ENCODE peak calls at places on chromosome 6, in four cellular contexts. One of them, this sample, is unnamed.

GRCh38 chr6:17871836-17872235 is 115.6 kb downstream of the KIF13A start:
- DNase-seq in HCT116: no peak
- DNase-seq in H1: no peak
- DNase-seq in GM12878: no peak
- DNase-seq in this sample: no peak

GRCh38 chr6:136244061-136244616 is 6.0 kb downstream of the MTFR2 start:
- DNase-seq in HCT116: no peak
- DNase-seq in H1: no peak
- DNase-seq in GM12878: no peak
- DNase-seq in this sample: no peak

GRCh38 chr6:12555781-12556180 is 160.8 kb upstream of the PHACTR1 start:
- DNase-seq in GM12878: no peak
- DNase-seq in H1: no peak
- DNase-seq in HCT116: no peak
- DNase-seq in this sample: no peak

GRCh38 chr6:156029296-156029985 is 573.8 kb upstream of the NOX3 start:
- DNase-seq in GM12878: no peak
- DNase-seq in H1: no peak
- DNase-seq in HCT116: no peak
- DNase-seq in this sample: no peak

GRCh38 chr6:113318553-113318952 is 538.6 kb upstream of the MARCKS start:
- DNase-seq in GM12878: no peak
- DNase-seq in H1: no peak
- DNase-seq in HCT116: no peak
- DNase-seq in this sample: no peak

GRCh38 chr6:71181565-71181964 is 107.0 kb upstream of the OGFRL1 start:
- DNase-seq in HCT116: peak
- DNase-seq in GM12878: no peak
- DNase-seq in H1: peak
- DNase-seq in this sample: peak

GRCh38 chr6:3372912-3373554 is 83.8 kb downstream of the SLC22A23 start:
- DNase-seq in HCT116: no peak
- DNase-seq in H1: no peak
- DNase-seq in GM12878: no peak
- DNase-seq in this sample: peak

GRCh38 chr6:11802886-11803595 is 24.4 kb upstream of the ADTRP start:
- DNase-seq in H1: no peak
- DNase-seq in GM12878: no peak
- DNase-seq in HCT116: no peak
- DNase-seq in this sample: no peak

GRCh38 chr6:36577298-36577697 is 16.9 kb upstream of the SRSF3 start:
- DNase-seq in HCT116: peak
- DNase-seq in GM12878: no peak
- DNase-seq in H1: no peak
- DNase-seq in this sample: peak

GRCh38 chr6:148835920-148836441 is 89.2 kb downstream of the UST start:
- DNase-seq in HCT116: no peak
- DNase-seq in H1: no peak
- DNase-seq in GM12878: no peak
- DNase-seq in this sample: no peak

GRCh38 chr6:44177691-44178423 is 19.2 kb downstream of the CAPN11 start:
- DNase-seq in H1: no peak
- DNase-seq in HCT116: no peak
- DNase-seq in GM12878: no peak
- DNase-seq in this sample: no peak

GRCh38 chr6:79188101-79188500 is 46.4 kb downstream of the HMGN3 start:
- DNase-seq in HCT116: no peak
- DNase-seq in GM12878: no peak
- DNase-seq in H1: no peak
- DNase-seq in this sample: no peak

GRCh38 chr6:79189760-79190159 is 44.7 kb downstream of the HMGN3 start:
- DNase-seq in GM12878: no peak
- DNase-seq in H1: no peak
- DNase-seq in HCT116: no peak
- DNase-seq in this sample: no peak

GRCh38 chr6:79196908-79197307 is 37.6 kb downstream of the HMGN3 start:
- DNase-seq in HCT116: no peak
- DNase-seq in GM12878: no peak
- DNase-seq in H1: no peak
- DNase-seq in this sample: no peak

GRCh38 chr6:79188885-79189505 is 45.5 kb downstream of the HMGN3 start:
- DNase-seq in GM12878: no peak
- DNase-seq in H1: no peak
- DNase-seq in HCT116: no peak
- DNase-seq in this sample: no peak

GRCh38 chr6:79193971-79194370 is 40.5 kb downstream of the HMGN3 start:
- DNase-seq in H1: no peak
- DNase-seq in HCT116: no peak
- DNase-seq in GM12878: no peak
- DNase-seq in this sample: no peak
- TF ChIP-seq SRF in H1: no peak
- TF ChIP-seq SRF in HCT116: no peak
- TF ChIP-seq SRF in GM12878: no peak
- TF ChIP-seq SRF in this sample: no peak

GRCh38 chr6:159691133-159691962 is 1.7 kb downstream of the SOD2 start:
- DNase-seq in H1: no peak
- DNase-seq in HCT116: peak
- DNase-seq in GM12878: peak
- DNase-seq in this sample: peak
- TF ChIP-seq SRF in H1: no peak
- TF ChIP-seq SRF in HCT116: no peak
- TF ChIP-seq SRF in GM12878: no peak
- TF ChIP-seq SRF in this sample: no peak

GRCh38 chr6:62150048-62150663 is 135.9 kb downstream of the KHDRBS2 start:
- DNase-seq in HCT116: peak
- DNase-seq in GM12878: no peak
- DNase-seq in H1: no peak
- DNase-seq in this sample: peak
- TF ChIP-seq SRF in HCT116: no peak
- TF ChIP-seq SRF in GM12878: no peak
- TF ChIP-seq SRF in H1: no peak
- TF ChIP-seq SRF in this sample: no peak

GRCh38 chr6:68197356-68197755 is 437.7 kb upstream of the ADGRB3 start:
- DNase-seq in GM12878: no peak
- DNase-seq in H1: no peak
- DNase-seq in HCT116: no peak
- DNase-seq in this sample: no peak
- TF ChIP-seq SRF in GM12878: no peak
- TF ChIP-seq SRF in H1: no peak
- TF ChIP-seq SRF in HCT116: no peak
- TF ChIP-seq SRF in this sample: no peak

GRCh38 chr6:85920782-85921181 is 278.1 kb upstream of the SYNCRIP start:
- DNase-seq in H1: no peak
- DNase-seq in GM12878: no peak
- DNase-seq in HCT116: no peak
- DNase-seq in this sample: no peak
- TF ChIP-seq SRF in H1: no peak
- TF ChIP-seq SRF in GM12878: no peak
- TF ChIP-seq SRF in HCT116: no peak
- TF ChIP-seq SRF in this sample: no peak

DNA sequence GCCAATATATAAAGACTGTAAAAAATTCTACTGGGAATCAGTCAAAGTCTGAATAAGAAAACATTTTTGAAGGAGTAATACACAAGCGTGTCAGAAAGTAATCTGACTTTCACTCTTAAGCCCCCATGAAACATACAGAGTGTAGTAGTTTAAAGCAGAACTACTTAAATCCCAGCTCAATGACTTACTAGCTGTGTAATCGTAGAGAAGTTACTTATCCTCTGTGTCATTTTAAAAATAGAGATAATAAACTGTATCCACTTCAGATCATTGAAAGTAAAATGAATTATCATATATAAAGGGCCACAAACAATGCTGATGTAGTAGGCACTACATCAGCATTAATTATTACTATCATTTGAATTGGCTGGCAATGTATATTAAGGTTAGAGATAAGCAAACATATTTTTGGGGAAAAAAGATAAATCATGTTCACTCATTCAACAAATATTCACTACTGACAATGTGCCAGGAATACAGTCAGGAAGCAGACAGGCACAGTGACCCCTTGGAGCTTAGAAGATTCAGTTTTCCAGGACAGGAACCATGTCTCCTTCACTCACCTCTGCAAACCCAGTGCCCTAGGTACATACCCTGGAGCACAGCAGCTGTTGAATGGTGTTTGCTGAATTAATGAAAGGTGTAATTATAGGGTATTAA is 14.4 kb downstream of the REPS1 start:
- DNase-seq in HCT116: no peak
- DNase-seq in GM12878: no peak
- DNase-seq in H1: no peak
- DNase-seq in this sample: no peak
- TF ChIP-seq SRF in HCT116: no peak
- TF ChIP-seq SRF in GM12878: no peak
- TF ChIP-seq SRF in H1: no peak
- TF ChIP-seq SRF in this sample: no peak

GRCh38 chr6:106490974-106491373 is 130.5 kb downstream of the CRYBG1 start:
- DNase-seq in GM12878: no peak
- DNase-seq in H1: no peak
- DNase-seq in HCT116: no peak
- DNase-seq in this sample: no peak

GRCh38 chr6:106490030-106490429 is 129.5 kb downstream of the CRYBG1 start:
- DNase-seq in GM12878: no peak
- DNase-seq in HCT116: no peak
- DNase-seq in H1: no peak
- DNase-seq in this sample: no peak

GRCh38 chr6:106490453-106490852 is 129.9 kb downstream of the CRYBG1 start:
- DNase-seq in HCT116: no peak
- DNase-seq in H1: no peak
- DNase-seq in GM12878: no peak
- DNase-seq in this sample: no peak

GRCh38 chr6:106488494-106489369 is 128.2 kb downstream of the CRYBG1 start:
- DNase-seq in HCT116: no peak
- DNase-seq in H1: no peak
- DNase-seq in GM12878: no peak
- DNase-seq in this sample: no peak

GRCh38 chr6:106486236-106486635 is 125.7 kb downstream of the CRYBG1 start:
- DNase-seq in HCT116: no peak
- DNase-seq in GM12878: no peak
- DNase-seq in H1: no peak
- DNase-seq in this sample: no peak
- TF ChIP-seq SRF in HCT116: no peak
- TF ChIP-seq SRF in GM12878: no peak
- TF ChIP-seq SRF in H1: no peak
- TF ChIP-seq SRF in this sample: no peak

DNA sequence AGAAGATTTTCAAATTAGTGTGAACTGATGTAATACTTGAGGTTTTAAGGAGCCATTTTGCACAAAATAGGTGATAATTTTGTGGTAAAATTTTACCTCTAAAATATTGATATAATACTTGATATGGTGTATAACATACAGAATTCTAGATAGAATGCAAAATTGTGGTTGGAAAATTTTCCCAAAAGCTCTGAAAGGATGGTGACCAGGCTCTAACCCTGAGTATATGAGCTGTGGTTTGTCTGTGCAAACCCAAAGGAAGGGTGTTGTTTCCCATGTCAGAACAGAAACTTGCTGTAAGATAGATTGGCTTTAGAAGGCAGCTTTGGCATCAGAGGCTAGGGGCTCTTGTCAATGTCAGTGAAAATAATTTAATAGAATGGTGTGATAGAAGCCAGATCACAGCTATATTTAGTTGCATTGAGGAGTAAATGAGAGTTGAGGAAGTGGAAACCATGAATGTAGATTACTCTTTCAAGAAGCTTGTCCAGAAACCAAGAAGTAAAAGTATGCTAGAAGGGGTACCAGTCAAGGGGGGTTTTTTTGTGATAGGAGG is 257.7 kb downstream of the FARS2 start:
- DNase-seq in HCT116: no peak
- DNase-seq in H1: no peak
- DNase-seq in GM12878: no peak
- DNase-seq in this sample: no peak
- TF ChIP-seq SRF in HCT116: no peak
- TF ChIP-seq SRF in H1: no peak
- TF ChIP-seq SRF in GM12878: no peak
- TF ChIP-seq SRF in this sample: no peak

DNA sequence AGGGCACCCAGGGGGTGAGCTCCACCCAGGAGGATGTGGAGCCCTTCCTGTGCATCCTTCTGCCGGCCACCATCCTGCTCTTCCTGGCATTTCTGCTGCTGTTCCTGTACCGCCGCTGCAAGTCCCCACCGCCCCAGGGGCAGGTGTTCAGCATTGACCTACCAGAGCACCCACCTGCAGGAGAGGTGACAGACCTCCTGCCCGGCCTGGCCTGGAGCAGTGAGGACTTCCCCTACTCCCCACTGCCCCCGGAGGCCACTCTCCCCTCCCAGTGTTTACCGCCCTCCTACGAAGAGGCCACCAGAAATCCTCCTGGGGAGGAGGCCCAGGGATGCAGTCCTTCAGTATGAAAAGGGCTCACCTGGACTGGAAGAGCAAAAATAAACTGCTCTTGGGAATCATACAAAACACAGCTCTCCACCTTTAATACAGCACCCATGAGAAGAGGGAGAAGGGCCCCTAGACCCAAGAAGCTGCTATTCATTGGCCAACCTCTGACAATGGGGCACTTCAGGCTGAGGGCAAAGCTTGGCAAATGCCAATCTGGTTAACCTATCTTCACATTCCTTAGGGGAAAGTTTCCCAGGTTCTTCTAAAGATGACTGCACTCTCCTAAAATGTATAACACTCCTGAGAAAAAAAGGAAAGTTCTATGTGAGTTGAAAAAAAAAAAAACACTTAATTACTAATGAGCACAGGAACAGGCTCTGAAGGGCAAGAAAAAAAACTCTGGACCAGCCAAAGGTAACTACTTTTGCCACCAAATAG is 5.0 kb downstream of the SMIM28 start:
- DNase-seq in HCT116: no peak
- DNase-seq in H1: no peak
- DNase-seq in GM12878: no peak
- DNase-seq in this sample: no peak
- TF ChIP-seq SRF in HCT116: no peak
- TF ChIP-seq SRF in H1: no peak
- TF ChIP-seq SRF in GM12878: no peak
- TF ChIP-seq SRF in this sample: no peak

This sample was measured in HepG2.